ENCODE peak calls at places on chromosomes 1 and 21, in five cellular contexts. K is NCI-H1417, V is T-cell, I is osteocyte, O is H4. S is an unnamed sample.

GRCh38 chr1:158830904-158831507 is at the start of gene MNDA:
- DNase-seq in I (no peak), V (no peak), O (no peak), K (no peak), S (no peak)

GRCh38 chr21:33302055-33302454 is 22.7 kb upstream of the IFNAR1 start:
- DNase-seq in K (no peak), O (no peak), I (no peak), V (no peak), S (no peak)

GRCh38 chr1:201551877-201552731 is 13.2 kb downstream of the NAV1 start:
- DNase-seq in V (no peak), I (no peak), O (peak), K (no peak), S (no peak)

GRCh38 chr1:44566281-44567046 is 107.8 kb downstream of the TMEM53 start:
- DNase-seq in I (no peak), O (no peak), K (no peak), V (no peak), S (no peak)

GRCh38 chr21:38831526-38832467 is 26.1 kb downstream of the ETS2 start:
- DNase-seq in V (peak), I (peak), O (peak), K (no peak), S (no peak)

GRCh38 chr1:54361342-54361741 is 44.9 kb downstream of the SSBP3 start:
- DNase-seq in O (no peak), K (no peak), V (no peak), I (no peak), S (no peak)

GRCh38 chr1:59674605-59675004 is 140.1 kb upstream of the HOOK1 start:
- DNase-seq in O (no peak), I (no peak), K (no peak), V (no peak), S (no peak)

GRCh38 chr1:7281821-7282220 is 489.3 kb upstream of the VAMP3 start:
- DNase-seq in V (no peak), O (no peak), K (no peak), I (peak), S (no peak)

GRCh38 chr1:61588736-61589381 is 136.1 kb downstream of the TM2D1 start:
- DNase-seq in V (peak), I (no peak), O (peak), K (peak), S (peak)

GRCh38 chr1:150093805-150094204 is 26.2 kb downstream of the VPS45 start:
- DNase-seq in I (no peak), V (no peak), O (no peak), K (no peak), S (no peak)

GRCh38 chr1:220281159-220281574 is 8.9 kb upstream of the RAB3GAP2 start:
- DNase-seq in I (no peak), K (no peak), O (peak), V (no peak), S (no peak)

GRCh38 chr1:19476440-19477190 is 8.7 kb downstream of the CAPZB start:
- DNase-seq in K (no peak), V (peak), O (no peak), I (no peak), S (peak)

GRCh38 chr1:67514299-67514698 is 84.1 kb upstream of the SERBP1 start:
- DNase-seq in O (no peak), I (no peak), K (no peak), V (no peak), S (no peak)

GRCh38 chr1:199269241-199269640 is 630.4 kb downstream of the PTPRC start:
- DNase-seq in K (no peak), V (no peak), O (no peak), I (no peak), S (no peak)

GRCh38 chr1:151611288-151611790 is 511 bp upstream of the SNX27 start:
- DNase-seq in K (no peak), I (no peak), O (peak), V (no peak), S (no peak)

GRCh38 chr1:160711528-160712311 is at the start of gene CD48:
- DNase-seq in I (no peak), O (no peak), K (no peak), V (peak), S (peak)

GRCh38 chr1:243974451-243975292 is 76.4 kb upstream of the ZBTB18 start:
- DNase-seq in K (peak), I (no peak), V (no peak), O (no peak), S (no peak)

GRCh38 chr1:30645807-30646206 is 77.6 kb downstream of the MATN1 start:
- DNase-seq in V (no peak), K (no peak), I (no peak), O (no peak), S (no peak)

GRCh38 chr21:41692216-41692615 is 74.6 kb downstream of the RIPK4 start:
- DNase-seq in K (no peak), O (no peak), V (no peak), I (no peak), S (no peak)

GRCh38 chr1:1355376-1355775 is 3.0 kb downstream of the MXRA8 start:
- DNase-seq in V (no peak), I (no peak), K (no peak), O (no peak), S (no peak)

GRCh38 chr1:12584900-12585525 is 33.0 kb downstream of the DHRS3 start:
- DNase-seq in O (no peak), V (no peak), K (no peak), I (no peak), S (no peak)

GRCh38 chr1:11989669-11990068 is 9.4 kb downstream of the MFN2 start:
- DNase-seq in O (no peak), I (no peak), K (no peak), V (no peak), S (no peak)

GRCh38 chr1:177209357-177209756 is 38.6 kb downstream of the BRINP2 start:
- DNase-seq in V (no peak), K (peak), O (peak), I (no peak), S (no peak)

GRCh38 chr21:31253684-31254083 is 90.4 kb downstream of the TIAM1 start:
- DNase-seq in V (no peak), I (no peak), O (no peak), K (no peak), S (no peak)

GRCh38 chr1:15603050-15603965 is 13.9 kb upstream of the DDI2 start:
- DNase-seq in I (peak), K (peak), V (peak), O (peak), S (peak)

GRCh38 chr1:93967276-93967675 is 58.0 kb upstream of the GCLM start:
- DNase-seq in I (no peak), O (no peak), K (no peak), V (no peak), S (no peak)

GRCh38 chr21:35559128-35559831 is 501.0 kb downstream of the SETD4 start:
- DNase-seq in V (no peak), I (no peak), K (no peak), O (peak), S (no peak)

GRCh38 chr1:108512239-108513071 is 47.4 kb upstream of the EEIG2 start:
- DNase-seq in O (no peak), I (no peak), V (no peak), K (peak), S (peak)

GRCh38 chr1:25559031-25559430 is 15.6 kb downstream of the LDLRAP1 start:
- DNase-seq in O (no peak), V (no peak), K (no peak), I (no peak), S (no peak)

GRCh38 chr1:209620484-209620879 is 31.7 kb downstream of the LAMB3 start:
- DNase-seq in K (no peak), O (no peak), V (no peak), I (no peak), S (no peak)

GRCh38 chr1:230621290-230622022 is 20.8 kb upstream of the COG2 start:
- DNase-seq in I (no peak), O (no peak), K (no peak), V (no peak), S (no peak)

GRCh38 chr21:46286668-46286982 is 483 bp downstream of the YBEY start:
- DNase-seq in V (no peak), I (no peak), K (no peak), O (no peak), S (no peak)

GRCh38 chr1:204821476-204821875 is 49.2 kb upstream of the NFASC start:
- DNase-seq in K (no peak), O (no peak), I (no peak), V (no peak), S (no peak)

GRCh38 chr1:182615468-182616129 is 11.4 kb upstream of the RGS16 start:
- DNase-seq in V (peak), K (no peak), O (no peak), I (no peak), S (peak)

GRCh38 chr1:100730130-100730529 is 10.6 kb downstream of the VCAM1 start:
- DNase-seq in O (no peak), I (no peak), V (no peak), K (no peak), S (no peak)

S was measured in T-helper 2 cell.